ENCODE peak calls at places on chromosomes 3 and 15, in six cellular contexts. W, D, P, C, F and G are unnamed samples.

GRCh38 chr3:30779686-30780287 is 114.7 kb downstream of the GADL1 start:
- DNase-seq in F (no peak), P (no peak), C (no peak), W (no peak), D (no peak), G (peak)

GRCh38 chr3:66363133-66363532 is 137.7 kb downstream of the LRIG1 start:
- DNase-seq in P (no peak), D (no peak), C (no peak), F (no peak), W (no peak), G (no peak)

GRCh38 chr3:44342191-44342790 is 3.7 kb downstream of the TCAIM start:
- DNase-seq in W (no peak), F (no peak), P (no peak), C (no peak), D (no peak), G (no peak)

GRCh38 chr3:61173685-61174084 is 77.6 kb downstream of the FHIT start:
- DNase-seq in W (no peak), P (no peak), D (no peak), C (no peak), F (no peak), G (peak)

GRCh38 chr3:128432898-128433629 is 33.6 kb downstream of the DNAJB8 start:
- DNase-seq in C (no peak), W (no peak), F (no peak), P (no peak), D (no peak), G (peak)

GRCh38 chr3:83514130-83514914 is 1444.5 kb upstream of the CADM2 start:
- DNase-seq in W (no peak), C (no peak), F (no peak), D (no peak), P (no peak), G (no peak)

GRCh38 chr3:4351164-4351855 is 48.1 kb downstream of the SETMAR start:
- DNase-seq in P (no peak), D (no peak), C (no peak), F (no peak), W (no peak), G (peak)

GRCh38 chr15:75104804-75105557 is 81.6 kb downstream of the PPCDC start:
- DNase-seq in P (peak), C (peak), F (no peak), D (no peak), W (no peak), G (peak)

GRCh38 chr3:126961191-126961790 is 21.6 kb upstream of the PLXNA1 start:
- DNase-seq in P (peak), C (peak), D (peak), F (peak), W (peak), G (no peak)

DNA sequence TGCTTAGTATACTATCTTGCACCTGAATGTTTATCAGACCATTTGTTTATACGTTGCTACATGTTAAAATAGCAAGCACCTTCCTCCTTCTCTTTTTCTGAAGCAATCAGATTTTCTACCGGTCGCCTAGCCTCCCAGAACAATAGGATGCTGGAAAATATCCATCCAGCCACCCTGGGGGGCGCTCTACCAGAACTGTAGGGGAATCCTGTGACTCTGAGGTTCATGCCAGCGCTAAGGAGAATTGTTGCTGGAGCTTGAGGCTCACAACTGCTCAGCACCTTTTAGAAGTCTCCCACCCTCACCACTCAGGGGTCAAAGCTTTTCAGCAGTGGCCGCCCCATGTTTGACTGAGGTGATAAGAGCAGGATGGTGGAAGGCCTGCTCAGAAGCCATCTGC is 27.5 kb downstream of the SQOR start:
- DNase-seq in P (no peak), C (no peak), W (no peak), D (no peak), F (no peak), G (no peak)
- TF ChIP-seq POLR2A in P (no peak), C (no peak), W (no peak), D (no peak), F (no peak), G (no peak)

GRCh38 chr15:52259503-52259902 is 36.1 kb downstream of the MYO5C start:
- DNase-seq in F (no peak), W (no peak), D (no peak), C (no peak), P (no peak), G (no peak)

GRCh38 chr15:52261026-52261425 is 34.6 kb downstream of the MYO5C start:
- DNase-seq in C (no peak), P (no peak), W (no peak), D (no peak), F (no peak), G (no peak)

GRCh38 chr15:52263563-52263962 is 32.0 kb downstream of the MYO5C start:
- DNase-seq in F (no peak), P (no peak), C (no peak), W (no peak), D (no peak), G (no peak)

GRCh38 chr15:52262364-52262763 is 33.2 kb downstream of the MYO5C start:
- DNase-seq in C (no peak), P (no peak), F (no peak), D (no peak), W (no peak), G (no peak)

GRCh38 chr15:52261498-52262242 is 33.9 kb downstream of the MYO5C start:
- DNase-seq in P (peak), W (peak), C (peak), D (no peak), F (peak), G (peak)
- TF ChIP-seq POLR2A in P (no peak), W (no peak), C (no peak), D (no peak), F (no peak), G (no peak)

DNA sequence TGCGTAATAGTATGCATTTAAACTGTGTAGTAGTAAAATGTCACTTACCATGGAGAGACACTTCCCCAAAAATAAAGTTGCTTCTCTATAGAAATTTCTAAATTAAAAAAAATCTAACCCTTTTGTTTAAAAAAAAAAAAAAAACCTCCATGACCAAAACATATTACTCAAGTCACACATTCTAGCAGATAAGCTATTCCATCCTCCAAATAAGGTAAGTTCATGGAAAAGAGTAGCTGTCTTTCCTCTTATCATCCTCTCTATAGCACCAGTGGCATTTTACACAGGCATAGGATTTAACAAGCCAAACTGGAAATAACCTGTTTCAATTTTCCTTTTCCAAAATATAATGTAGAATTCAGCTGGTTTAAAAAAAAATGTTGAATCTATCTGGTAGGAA is 57.4 kb downstream of the LRRFIP2 start:
- DNase-seq in D (no peak), C (no peak), W (no peak), F (no peak), P (no peak), G (no peak)
- TF ChIP-seq POLR2A in D (no peak), C (no peak), W (no peak), F (no peak), P (no peak), G (no peak)

GRCh38 chr3:133114198-133114597 is 76.0 kb downstream of the TMEM108 start:
- DNase-seq in W (no peak), P (no peak), F (no peak), D (no peak), C (no peak), G (no peak)

GRCh38 chr3:133119146-133119545 is 81.0 kb downstream of the TMEM108 start:
- DNase-seq in W (no peak), F (no peak), C (no peak), D (no peak), P (no peak), G (no peak)

GRCh38 chr3:133115178-133115577 is 77.0 kb downstream of the TMEM108 start:
- DNase-seq in D (no peak), W (no peak), P (no peak), F (no peak), C (no peak), G (no peak)

GRCh38 chr3:133113526-133113925 is 75.3 kb downstream of the TMEM108 start:
- DNase-seq in F (peak), C (no peak), P (no peak), W (no peak), D (no peak), G (no peak)

GRCh38 chr3:133117342-133117741 is 79.2 kb downstream of the TMEM108 start:
- DNase-seq in F (no peak), W (no peak), P (no peak), D (no peak), C (no peak), G (no peak)
- TF ChIP-seq POLR2A in F (no peak), W (no peak), P (no peak), D (no peak), C (no peak), G (no peak)